ENCODE peak calls at places on chromosomes 2 and 18, in six cellular contexts. Q is HEK293T, H is brain microvascular endothelial cell, O is Calu3, M is pancreas, F is hepatocyte. C is an unnamed sample.

GRCh38 chr2:54060000-54060399 is 55.4 kb upstream of the ACYP2 start:
- DNase-seq in Q (no peak), H (no peak), O (no peak), M (no peak), F (no peak), C (no peak)

GRCh38 chr2:188085421-188085820 is 206.3 kb upstream of the GULP1 start:
- DNase-seq in Q (no peak), H (no peak), O (no peak), M (no peak), F (no peak), C (no peak)

GRCh38 chr2:122795763-122796162 is 1040.3 kb downstream of the TSN start:
- DNase-seq in Q (no peak), H (no peak), O (no peak), M (no peak), F (no peak), C (no peak)

GRCh38 chr18:1593091-1593490 is 688.4 kb downstream of the ADCYAP1 start:
- DNase-seq in Q (no peak), H (no peak), O (no peak), M (no peak), F (no peak), C (no peak)

GRCh38 chr2:144528108-144528507 is 8.2 kb upstream of the ZEB2 start:
- DNase-seq in Q (no peak), H (no peak), O (no peak), M (no peak), F (no peak), C (no peak)

GRCh38 chr2:160581035-160581434 is 87.4 kb upstream of the RBMS1 start:
- DNase-seq in Q (no peak), H (peak; percentile 83), O (no peak), M (no peak), F (no peak), C (no peak)

GRCh38 chr2:46497726-46498125 is 18.4 kb downstream of the TMEM247 start:
- DNase-seq in Q (no peak), H (no peak), O (no peak), M (no peak), F (no peak), C (no peak)

GRCh38 chr2:43018179-43019024 is 208.0 kb downstream of the ZFP36L2 start:
- DNase-seq in Q (no peak), H (no peak), O (peak; percentile 69), M (peak; percentile 80), F (peak; percentile 75), C (peak; percentile 44)

GRCh38 chr18:76875390-76876330 is 53.3 kb downstream of the ZNF236 start:
- DNase-seq in Q (peak; percentile 34), H (peak; percentile 38), O (peak; percentile 52), M (peak; percentile 41), F (peak; percentile 78), C (peak; percentile 57)

GRCh38 chr2:176552456-176553135 is 283.4 kb downstream of the MTX2 start:
- DNase-seq in Q (no peak), H (peak; percentile 17), O (no peak), M (no peak), F (no peak), C (no peak)